ENCODE peak calls at places on chromosomes 13 and 19, in ten cellular contexts. J is activated naive CD4-positive, alpha-beta T cell; Y is heart left ventricle; S is T-helper 17 cell; H is lower leg skin; D is ELR; T is uterus; P is GM13976; K is T follicular helper cell; I is GM04504. F is an unnamed sample.

GRCh38 chr19:31319465-31319864 is 29.8 kb downstream of the TSHZ3 start:
- DNase-seq in J (no peak), Y (no peak), S (no peak), H (peak), D (no peak), T (no peak), P (no peak), K (no peak), I (no peak), F (peak)

GRCh38 chr13:25046985-25047660 is 48.8 kb upstream of the PABPC3 start:
- DNase-seq in J (no peak), Y (no peak), S (no peak), H (no peak), D (peak), T (no peak), P (no peak), K (no peak), I (peak), F (no peak)

GRCh38 chr19:39413269-39413902 is 917 bp downstream of the PLEKHG2 start:
- DNase-seq in J (peak), Y (peak), S (peak), H (peak), D (peak), T (peak), P (peak), K (no peak), I (no peak), F (no peak)

GRCh38 chr13:106475852-106476251 is 59.6 kb downstream of the EFNB2 start:
- DNase-seq in J (no peak), Y (no peak), S (no peak), H (no peak), D (no peak), T (no peak), P (no peak), K (no peak), I (no peak), F (no peak)

GRCh38 chr19:14383898-14384669 is 2.8 kb downstream of the ADGRE5 start:
- DNase-seq in J (peak), Y (no peak), S (peak), H (no peak), D (peak), T (peak), P (peak), K (peak), I (peak), F (no peak)

GRCh38 chr19:13843104-13843921 is 33.6 kb upstream of the NANOS3 start:
- DNase-seq in J (no peak), Y (peak), S (no peak), H (peak), D (peak), T (peak), P (no peak), K (no peak), I (no peak), F (no peak)

GRCh38 chr13:114248011-114248410 is 13.3 kb downstream of the CDC16 start:
- DNase-seq in J (no peak), Y (no peak), S (no peak), H (no peak), D (no peak), T (no peak), P (no peak), K (no peak), I (peak), F (no peak)

GRCh38 chr13:43626994-43627393 is 159.8 kb downstream of the ENOX1 start:
- DNase-seq in J (no peak), Y (no peak), S (no peak), H (no peak), D (no peak), T (no peak), P (no peak), K (no peak), I (no peak), F (no peak)

GRCh38 chr13:82681535-82681934 is 1200.7 kb downstream of the SLITRK1 start:
- DNase-seq in J (no peak), Y (no peak), S (no peak), H (no peak), D (no peak), T (no peak), P (no peak), K (no peak), I (no peak), F (no peak)

GRCh38 chr13:22703601-22704209 is 477.1 kb upstream of the SGCG start:
- DNase-seq in J (no peak), Y (no peak), S (no peak), H (no peak), D (no peak), T (no peak), P (no peak), K (no peak), I (no peak), F (no peak)

GRCh38 chr19:41327076-41327475 is 17.1 kb downstream of the CCDC97 start:
- DNase-seq in J (no peak), Y (no peak), S (no peak), H (no peak), D (no peak), T (no peak), P (no peak), K (no peak), I (no peak), F (no peak)

GRCh38 chr19:8468761-8469458 is 24.1 kb downstream of the HNRNPM start:
- DNase-seq in J (no peak), Y (no peak), S (no peak), H (no peak), D (no peak), T (no peak), P (no peak), K (no peak), I (no peak), F (no peak)

GRCh38 chr13:27171244-27171829 is at the start of gene USP12:
- DNase-seq in J (no peak), Y (peak), S (no peak), H (no peak), D (peak), T (no peak), P (peak), K (peak), I (no peak), F (no peak)

GRCh38 chr19:13835791-13836723 is 40.8 kb downstream of the ZSWIM4 start:
- DNase-seq in J (no peak), Y (peak), S (no peak), H (peak), D (no peak), T (no peak), P (no peak), K (no peak), I (no peak), F (no peak)

GRCh38 chr19:56097306-56097705 is 23.8 kb downstream of the ZNF787 start:
- DNase-seq in J (no peak), Y (no peak), S (no peak), H (no peak), D (no peak), T (no peak), P (no peak), K (no peak), I (no peak), F (no peak)

GRCh38 chr19:35955881-35956634 is 19.9 kb downstream of the LRFN3 start:
- DNase-seq in J (no peak), Y (no peak), S (no peak), H (no peak), D (no peak), T (no peak), P (no peak), K (no peak), I (no peak), F (no peak)

GRCh38 chr19:11535792-11536595 is 2.7 kb upstream of the CNN1 start:
- DNase-seq in J (peak), Y (peak), S (peak), H (peak), D (peak), T (peak), P (peak), K (peak), I (peak), F (peak)

GRCh38 chr13:66972659-66973058 is 257.5 kb downstream of the PCDH9 start:
- DNase-seq in J (no peak), Y (no peak), S (no peak), H (no peak), D (no peak), T (no peak), P (no peak), K (no peak), I (no peak), F (no peak)

GRCh38 chr19:3175761-3176714 is 2.5 kb upstream of the S1PR4 start:
- DNase-seq in J (peak), Y (no peak), S (no peak), H (no peak), D (peak), T (no peak), P (no peak), K (peak), I (peak), F (no peak)

GRCh38 chr13:27450921-27451461 is 627 bp upstream of the MTIF3 start:
- DNase-seq in J (peak), Y (peak), S (peak), H (peak), D (peak), T (peak), P (peak), K (no peak), I (no peak), F (no peak)

GRCh38 chr13:42354246-42355117 is 82.5 kb downstream of the AKAP11 start:
- DNase-seq in J (peak), Y (peak), S (no peak), H (no peak), D (peak), T (no peak), P (peak), K (peak), I (no peak), F (no peak)

F was measured in type B pancreatic cell.